ENCODE peak calls at places on chromosomes 13 and 19, in four cellular contexts. One of them, this sample, is unnamed.

GRCh38 chr19:40466219-40467006 is at the start of gene SPTBN4:
- DNase-seq in GM12878: peak
- DNase-seq in IMR-90: no peak
- DNase-seq in K562: no peak
- DNase-seq in this sample: no peak

GRCh38 chr13:27022571-27023311 is 148.9 kb downstream of the USP12 start:
- DNase-seq in K562: no peak
- DNase-seq in GM12878: no peak
- DNase-seq in IMR-90: peak
- DNase-seq in this sample: peak

GRCh38 chr13:41509996-41510395 is 52.6 kb downstream of the RGCC start:
- DNase-seq in K562: no peak
- DNase-seq in IMR-90: no peak
- DNase-seq in GM12878: no peak
- DNase-seq in this sample: no peak

GRCh38 chr13:32627793-32628192 is 41.5 kb downstream of the PDS5B start:
- DNase-seq in IMR-90: no peak
- DNase-seq in GM12878: no peak
- DNase-seq in K562: no peak
- DNase-seq in this sample: no peak

GRCh38 chr13:43128504-43128929 is 105.1 kb downstream of the DNAJC15 start:
- DNase-seq in IMR-90: no peak
- DNase-seq in K562: no peak
- DNase-seq in GM12878: no peak
- DNase-seq in this sample: no peak

GRCh38 chr13:110798595-110798994 is 85.1 kb downstream of the ING1 start:
- DNase-seq in K562: no peak
- DNase-seq in IMR-90: no peak
- DNase-seq in GM12878: no peak
- DNase-seq in this sample: no peak

GRCh38 chr19:18778826-18779354 is 12.2 kb downstream of the COMP start:
- DNase-seq in IMR-90: no peak
- DNase-seq in GM12878: no peak
- DNase-seq in K562: no peak
- DNase-seq in this sample: no peak

GRCh38 chr13:32881074-32881791 is 135.0 kb upstream of the KL start:
- DNase-seq in IMR-90: peak
- DNase-seq in K562: no peak
- DNase-seq in GM12878: no peak
- DNase-seq in this sample: no peak

GRCh38 chr19:55693336-55693974 is 18.4 kb downstream of the EPN1 start:
- DNase-seq in IMR-90: no peak
- DNase-seq in K562: no peak
- DNase-seq in GM12878: no peak
- DNase-seq in this sample: no peak

GRCh38 chr19:10654610-10655456 is 687 bp downstream of the ILF3 start:
- DNase-seq in K562: peak
- DNase-seq in IMR-90: no peak
- DNase-seq in GM12878: no peak
- DNase-seq in this sample: peak

GRCh38 chr19:58474291-58474996 is 1.7 kb upstream of the ZNF446 start:
- DNase-seq in IMR-90: peak
- DNase-seq in GM12878: no peak
- DNase-seq in K562: no peak
- DNase-seq in this sample: no peak

GRCh38 chr13:109074436-109074835 is 445.0 kb downstream of the MYO16 start:
- DNase-seq in GM12878: no peak
- DNase-seq in K562: no peak
- DNase-seq in IMR-90: no peak
- DNase-seq in this sample: no peak

GRCh38 chr13:26133286-26133685 is 81.5 kb upstream of the SHISA2 start:
- DNase-seq in K562: no peak
- DNase-seq in GM12878: no peak
- DNase-seq in IMR-90: no peak
- DNase-seq in this sample: no peak

GRCh38 chr13:110883539-110883938 is 31.3 kb downstream of the ANKRD10 start:
- DNase-seq in GM12878: no peak
- DNase-seq in K562: no peak
- DNase-seq in IMR-90: no peak
- DNase-seq in this sample: no peak

GRCh38 chr19:4229179-4229931 is at the start of gene EBI3:
- DNase-seq in GM12878: peak
- DNase-seq in IMR-90: peak
- DNase-seq in K562: peak
- DNase-seq in this sample: no peak

GRCh38 chr13:110685305-110685704 is 20.6 kb downstream of the CARS2 start:
- DNase-seq in K562: no peak
- DNase-seq in IMR-90: peak
- DNase-seq in GM12878: no peak
- DNase-seq in this sample: no peak

GRCh38 chr19:44509478-44509877 is 9.2 kb upstream of the ZNF180 start:
- DNase-seq in GM12878: no peak
- DNase-seq in K562: no peak
- DNase-seq in IMR-90: no peak
- DNase-seq in this sample: no peak

GRCh38 chr13:97141564-97142005 is 80.5 kb upstream of the MBNL2 start:
- DNase-seq in IMR-90: peak
- DNase-seq in K562: peak
- DNase-seq in GM12878: peak
- DNase-seq in this sample: peak

GRCh38 chr19:40754611-40755247 is 3.7 kb downstream of the SNRPA start:
- DNase-seq in K562: no peak
- DNase-seq in IMR-90: peak
- DNase-seq in GM12878: no peak
- DNase-seq in this sample: peak

GRCh38 chr19:44306283-44306682 is 1.5 kb upstream of the ZNF235 start:
- DNase-seq in K562: no peak
- DNase-seq in GM12878: no peak
- DNase-seq in IMR-90: no peak
- DNase-seq in this sample: no peak

GRCh38 chr19:1935484-1936208 is 5.3 kb upstream of the CSNK1G2 start:
- DNase-seq in GM12878: no peak
- DNase-seq in K562: no peak
- DNase-seq in IMR-90: peak
- DNase-seq in this sample: no peak

GRCh38 chr19:30516586-30516985 is 144.4 kb downstream of the ZNF536 start:
- DNase-seq in IMR-90: no peak
- DNase-seq in GM12878: no peak
- DNase-seq in K562: no peak
- DNase-seq in this sample: no peak

GRCh38 chr13:100436099-100436498 is 152.5 kb downstream of the GGACT start:
- DNase-seq in IMR-90: no peak
- DNase-seq in GM12878: no peak
- DNase-seq in K562: no peak
- DNase-seq in this sample: no peak

GRCh38 chr19:52533901-52534300 is 6.4 kb downstream of the ZNF808 start:
- DNase-seq in K562: no peak
- DNase-seq in IMR-90: no peak
- DNase-seq in GM12878: no peak
- DNase-seq in this sample: no peak

GRCh38 chr19:56660381-56661105 is 11.0 kb downstream of the ZNF835 start:
- DNase-seq in K562: peak
- DNase-seq in GM12878: no peak
- DNase-seq in IMR-90: no peak
- DNase-seq in this sample: no peak

GRCh38 chr13:95485045-95485517 is 67.4 kb upstream of the CLDN10 start:
- DNase-seq in GM12878: no peak
- DNase-seq in K562: peak
- DNase-seq in IMR-90: peak
- DNase-seq in this sample: peak

GRCh38 chr13:75161804-75162203 is 320.2 kb downstream of the TBC1D4 start:
- DNase-seq in IMR-90: no peak
- DNase-seq in K562: no peak
- DNase-seq in GM12878: no peak
- DNase-seq in this sample: no peak

GRCh38 chr13:48773531-48774275 is 120.0 kb downstream of the CYSLTR2 start:
- DNase-seq in GM12878: no peak
- DNase-seq in K562: no peak
- DNase-seq in IMR-90: peak
- DNase-seq in this sample: no peak

DNA sequence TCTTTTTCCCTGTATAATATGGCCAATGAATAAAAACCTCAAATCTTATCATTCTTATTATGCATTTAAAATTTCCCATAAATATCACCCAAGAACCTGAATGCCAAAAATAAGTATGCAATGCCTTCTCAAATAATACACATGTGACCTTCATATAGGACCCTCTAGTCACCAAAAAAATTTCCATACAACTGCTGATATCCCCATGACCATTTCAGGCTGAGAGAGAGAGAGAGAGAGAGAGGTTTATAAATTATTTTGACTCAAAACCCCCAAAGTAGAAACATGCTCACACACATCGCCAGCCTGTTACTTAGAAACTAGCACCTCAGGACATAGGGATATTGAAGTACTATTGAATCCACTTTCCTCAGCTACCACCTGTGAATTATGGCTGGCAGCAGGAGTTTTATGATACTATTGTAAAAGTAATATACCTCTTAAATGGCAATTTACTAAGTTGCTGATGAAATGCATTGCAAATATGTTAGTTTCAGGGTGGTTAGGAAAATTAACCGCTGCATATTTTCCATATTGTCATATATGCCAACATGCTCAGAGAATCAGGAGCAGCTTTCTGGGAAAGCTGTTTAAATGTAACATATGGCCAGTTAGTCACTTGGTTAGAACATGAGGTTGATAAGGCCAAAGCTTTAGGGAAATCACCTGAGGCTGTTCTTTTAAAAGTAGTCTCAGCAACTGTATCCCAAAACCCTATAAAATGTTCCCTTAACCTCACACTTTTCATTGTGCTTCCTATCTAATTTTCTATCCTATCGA is 230.8 kb downstream of the DCT start:
- DNase-seq in IMR-90: peak
- DNase-seq in GM12878: no peak
- DNase-seq in K562: no peak
- DNase-seq in this sample: no peak
- TF ChIP-seq ELK1 in IMR-90: no peak
- TF ChIP-seq ELK1 in GM12878: no peak
- TF ChIP-seq ELK1 in K562: no peak
- TF ChIP-seq ELK1 in this sample: no peak

GRCh38 chr19:49795615-49796014 is 17.5 kb downstream of the FUZ start:
- DNase-seq in IMR-90: no peak
- DNase-seq in GM12878: no peak
- DNase-seq in K562: no peak
- DNase-seq in this sample: no peak

GRCh38 chr19:49793561-49793840 is 19.6 kb downstream of the FUZ start:
- DNase-seq in IMR-90: peak
- DNase-seq in GM12878: no peak
- DNase-seq in K562: no peak
- DNase-seq in this sample: peak

GRCh38 chr19:49790866-49791265 is 22.2 kb downstream of the FUZ start:
- DNase-seq in IMR-90: peak
- DNase-seq in K562: peak
- DNase-seq in GM12878: no peak
- DNase-seq in this sample: no peak

GRCh38 chr19:49791776-49792445 is 21.2 kb downstream of the FUZ start:
- DNase-seq in K562: no peak
- DNase-seq in IMR-90: no peak
- DNase-seq in GM12878: no peak
- DNase-seq in this sample: no peak

GRCh38 chr19:49792829-49793560 is 20.1 kb downstream of the FUZ start:
- DNase-seq in K562: no peak
- DNase-seq in GM12878: no peak
- DNase-seq in IMR-90: no peak
- DNase-seq in this sample: no peak
- TF ChIP-seq ELK1 in K562: no peak
- TF ChIP-seq ELK1 in GM12878: no peak
- TF ChIP-seq ELK1 in IMR-90: no peak
- TF ChIP-seq ELK1 in this sample: no peak

DNA sequence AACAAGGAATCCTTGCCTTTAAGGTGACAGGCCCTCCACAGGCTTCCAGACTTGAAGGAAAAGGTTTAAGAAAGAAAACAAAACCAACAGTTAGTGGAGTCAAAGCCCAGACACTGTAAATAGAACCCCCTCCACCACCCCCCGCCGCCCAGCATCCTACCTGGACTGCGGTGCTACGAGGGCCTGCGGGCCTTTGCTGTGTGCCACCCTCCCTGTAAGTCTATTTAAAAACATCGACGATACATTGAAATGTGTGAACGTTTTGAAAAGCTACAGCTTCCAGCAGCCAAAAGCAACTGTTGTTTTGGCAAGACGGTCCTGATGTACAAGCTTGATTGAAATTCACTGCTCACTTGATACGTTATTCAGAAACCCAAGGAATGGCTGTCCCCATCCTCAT is 6.2 kb upstream of the GARIN5A start:
- DNase-seq in GM12878: no peak
- DNase-seq in IMR-90: no peak
- DNase-seq in K562: no peak
- DNase-seq in this sample: no peak
- TF ChIP-seq ELK1 in GM12878: no peak
- TF ChIP-seq ELK1 in IMR-90: no peak
- TF ChIP-seq ELK1 in K562: no peak
- TF ChIP-seq ELK1 in this sample: no peak

DNA sequence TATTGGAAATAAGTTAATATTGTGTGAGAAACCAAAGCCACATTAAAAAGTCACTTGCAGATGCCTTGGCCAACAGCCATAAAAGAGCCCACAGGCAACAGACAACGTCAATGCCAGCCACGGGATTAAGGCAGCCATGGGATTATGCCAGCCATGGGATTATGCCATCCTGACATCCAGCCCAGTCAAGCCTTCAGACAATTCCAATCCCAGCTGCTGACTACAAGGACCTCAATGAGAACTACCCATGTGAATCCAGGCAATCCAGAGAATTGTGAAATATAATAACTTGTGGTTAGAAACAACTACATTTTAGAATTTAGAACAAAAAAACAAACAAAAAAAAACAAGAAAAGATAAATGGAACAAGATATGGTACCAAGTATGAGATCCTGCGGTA is 356.6 kb downstream of the EFNB2 start:
- DNase-seq in K562: no peak
- DNase-seq in IMR-90: no peak
- DNase-seq in GM12878: no peak
- DNase-seq in this sample: no peak
- TF ChIP-seq ELK1 in K562: no peak
- TF ChIP-seq ELK1 in IMR-90: no peak
- TF ChIP-seq ELK1 in GM12878: no peak
- TF ChIP-seq ELK1 in this sample: no peak

GRCh38 chr13:40192516-40193257 is 473.8 kb downstream of the FOXO1 start:
- DNase-seq in K562: no peak
- DNase-seq in GM12878: no peak
- DNase-seq in IMR-90: no peak
- DNase-seq in this sample: no peak
- TF ChIP-seq ELK1 in K562: no peak
- TF ChIP-seq ELK1 in GM12878: no peak
- TF ChIP-seq ELK1 in IMR-90: no peak
- TF ChIP-seq ELK1 in this sample: no peak

GRCh38 chr13:71861769-71862168 is 5.2 kb downstream of the DACH1 start:
- DNase-seq in K562: no peak
- DNase-seq in IMR-90: no peak
- DNase-seq in GM12878: no peak
- DNase-seq in this sample: no peak
- TF ChIP-seq ELK1 in K562: no peak
- TF ChIP-seq ELK1 in IMR-90: no peak
- TF ChIP-seq ELK1 in GM12878: no peak
- TF ChIP-seq ELK1 in this sample: no peak

GRCh38 chr19:50501568-50502475 is 9.2 kb downstream of the JOSD2 start:
- DNase-seq in GM12878: no peak
- DNase-seq in K562: no peak
- DNase-seq in IMR-90: no peak
- DNase-seq in this sample: no peak
- TF ChIP-seq ELK1 in GM12878: no peak
- TF ChIP-seq ELK1 in K562: no peak
- TF ChIP-seq ELK1 in IMR-90: no peak
- TF ChIP-seq ELK1 in this sample: no peak

This sample was measured in A549.